ENCODE peak calls at places on chromosomes 13 and 19, in ten cellular contexts. K, C, Z, H, Q, U, D, L, G and R are unnamed samples.

GRCh38 chr19:50275577-50276368 is 53.4 kb downstream of the KCNC3 start:
- DNase-seq in D (no peak), G (no peak), U (no peak), L (no peak), Z (no peak), Q (no peak), K (no peak), C (no peak), H (no peak), R (no peak)

GRCh38 chr19:44747739-44748425 is 626 bp upstream of the BCL3 start:
- DNase-seq in Q (no peak), Z (no peak), H (peak; percentile 71), K (peak; percentile 52), U (no peak), C (peak; percentile 65), L (peak; percentile 92), D (peak; percentile 79), G (no peak), R (no peak)

GRCh38 chr13:24215732-24216131 is 55.2 kb downstream of the SPATA13 start:
- DNase-seq in C (peak; percentile 64), U (peak; percentile 56), H (peak; percentile 78), D (peak; percentile 41), G (no peak), Z (no peak), K (no peak), Q (peak; percentile 62), L (no peak), R (no peak)

GRCh38 chr13:31159306-31159705 is 2.4 kb downstream of the HSPH1 start:
- DNase-seq in Z (no peak), Q (no peak), G (no peak), D (no peak), U (no peak), C (no peak), L (no peak), H (no peak), K (no peak), R (no peak)

GRCh38 chr13:98476106-98476505 is 100.8 kb downstream of the STK24 start:
- DNase-seq in Z (peak; percentile 53), Q (no peak), G (no peak), H (no peak), U (no peak), D (no peak), L (no peak), C (no peak), K (no peak), R (no peak)

GRCh38 chr19:1408300-1409203 is 1.2 kb downstream of the DAZAP1 start:
- DNase-seq in D (peak; percentile 60), K (no peak), G (no peak), L (no peak), Q (no peak), Z (peak; percentile 57), H (no peak), C (peak; percentile 50), U (no peak), R (no peak)

GRCh38 chr13:85970727-85971126 is 171.5 kb upstream of the SLITRK6 start:
- DNase-seq in K (no peak), L (no peak), H (no peak), Z (no peak), U (no peak), Q (no peak), G (no peak), C (no peak), D (no peak), R (no peak)

GRCh38 chr19:15452111-15453047 is 2.6 kb upstream of the WIZ start:
- DNase-seq in C (peak; percentile 94), D (peak; percentile 91), H (peak; percentile 94), Q (peak; percentile 90), G (no peak), K (peak; percentile 80), U (peak; percentile 59), L (peak; percentile 86), Z (no peak), R (peak; percentile 95)

GRCh38 chr19:38047048-38047435 is 140.0 kb downstream of the SIPA1L3 start:
- DNase-seq in Z (no peak), Q (no peak), D (no peak), C (no peak), H (no peak), K (no peak), G (no peak), U (no peak), L (peak; percentile 45), R (no peak)

GRCh38 chr19:38047641-38048040 is 140.6 kb downstream of the SIPA1L3 start:
- DNase-seq in D (no peak), Z (no peak), U (no peak), K (no peak), H (no peak), C (no peak), L (no peak), G (no peak), Q (no peak), R (no peak)

GRCh38 chr19:38045554-38046253 is 138.7 kb downstream of the SIPA1L3 start:
- DNase-seq in H (no peak), C (no peak), Z (no peak), K (no peak), G (no peak), U (no peak), Q (no peak), D (no peak), L (no peak), R (no peak)

GRCh38 chr19:38044267-38045111 is 137.5 kb downstream of the SIPA1L3 start:
- DNase-seq in D (no peak), Q (no peak), C (no peak), K (no peak), U (no peak), H (no peak), Z (no peak), L (peak; percentile 42), G (no peak), R (no peak)

GRCh38 chr19:38046254-38047047 is 139.4 kb downstream of the SIPA1L3 start:
- DNase-seq in U (no peak), Z (peak; percentile 65), Q (no peak), C (no peak), H (no peak), G (peak; percentile 80), K (no peak), L (no peak), D (no peak), R (no peak)
- TF ChIP-seq POLR2A in U (no peak), Z (peak; percentile 60), Q (no peak), C (no peak), H (no peak), G (peak; percentile 55), K (no peak), L (no peak), D (no peak), R (no peak)

DNA sequence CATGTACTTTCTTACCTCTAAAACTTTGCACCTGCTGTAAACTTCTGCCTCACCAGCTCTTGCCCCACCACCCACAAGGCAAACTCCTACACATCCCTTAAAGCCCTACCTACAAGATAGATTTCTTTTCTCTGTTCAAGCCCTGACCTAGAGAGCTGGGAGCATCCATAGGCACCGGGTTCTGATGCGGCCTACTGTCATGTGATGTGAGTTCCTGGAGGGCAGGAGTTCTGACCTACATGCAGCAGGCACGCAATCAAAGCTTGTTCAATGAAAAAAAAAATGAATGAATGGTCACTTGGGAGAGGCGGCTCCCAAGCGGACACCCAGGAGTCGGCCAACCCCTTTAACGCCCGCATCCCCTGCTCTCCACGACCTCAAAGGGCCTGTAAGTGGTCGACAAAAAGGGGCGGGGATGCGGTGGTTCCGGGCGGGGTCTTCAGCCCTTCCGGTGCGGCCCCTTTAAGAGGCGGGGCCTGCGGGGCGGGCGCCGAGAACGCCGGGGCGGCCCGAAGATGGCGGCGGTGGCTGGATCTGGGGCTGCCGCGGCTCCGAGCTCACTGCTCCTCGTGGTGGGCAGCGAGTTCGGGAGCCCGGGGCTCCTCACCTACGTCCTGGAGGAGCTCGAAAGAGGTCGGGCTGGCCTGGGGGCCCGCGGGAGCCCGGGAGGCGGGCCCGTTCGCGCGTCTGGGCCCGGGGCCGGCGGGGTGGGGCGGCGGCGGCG is at the start of gene MAP1S:
- DNase-seq in K (no peak), C (peak; percentile 41), U (peak; percentile 21), H (peak; percentile 34), D (peak; percentile 66), G (no peak), L (peak; percentile 47), Q (no peak), Z (peak; percentile 91), R (no peak)
- TF ChIP-seq POLR2A in K (no peak), C (peak; percentile 64), U (peak; percentile 71), H (peak; percentile 68), D (no peak), G (peak; percentile 91), L (peak; percentile 68), Q (peak; percentile 66), Z (peak; percentile 85), R (peak; percentile 60)

GRCh38 chr19:33039815-33040214 is 24.9 kb downstream of the RHPN2 start:
- DNase-seq in D (no peak), K (no peak), G (no peak), L (no peak), Q (no peak), C (no peak), Z (no peak), H (no peak), U (no peak), R (no peak)

GRCh38 chr19:33035461-33035860 is 29.2 kb downstream of the RHPN2 start:
- DNase-seq in G (no peak), U (no peak), Q (no peak), L (no peak), K (no peak), H (no peak), Z (no peak), C (no peak), D (no peak), R (no peak)

GRCh38 chr19:33039108-33039599 is 25.5 kb downstream of the RHPN2 start:
- DNase-seq in L (no peak), G (no peak), C (no peak), D (no peak), U (no peak), K (no peak), H (no peak), Z (no peak), Q (no peak), R (no peak)

DNA sequence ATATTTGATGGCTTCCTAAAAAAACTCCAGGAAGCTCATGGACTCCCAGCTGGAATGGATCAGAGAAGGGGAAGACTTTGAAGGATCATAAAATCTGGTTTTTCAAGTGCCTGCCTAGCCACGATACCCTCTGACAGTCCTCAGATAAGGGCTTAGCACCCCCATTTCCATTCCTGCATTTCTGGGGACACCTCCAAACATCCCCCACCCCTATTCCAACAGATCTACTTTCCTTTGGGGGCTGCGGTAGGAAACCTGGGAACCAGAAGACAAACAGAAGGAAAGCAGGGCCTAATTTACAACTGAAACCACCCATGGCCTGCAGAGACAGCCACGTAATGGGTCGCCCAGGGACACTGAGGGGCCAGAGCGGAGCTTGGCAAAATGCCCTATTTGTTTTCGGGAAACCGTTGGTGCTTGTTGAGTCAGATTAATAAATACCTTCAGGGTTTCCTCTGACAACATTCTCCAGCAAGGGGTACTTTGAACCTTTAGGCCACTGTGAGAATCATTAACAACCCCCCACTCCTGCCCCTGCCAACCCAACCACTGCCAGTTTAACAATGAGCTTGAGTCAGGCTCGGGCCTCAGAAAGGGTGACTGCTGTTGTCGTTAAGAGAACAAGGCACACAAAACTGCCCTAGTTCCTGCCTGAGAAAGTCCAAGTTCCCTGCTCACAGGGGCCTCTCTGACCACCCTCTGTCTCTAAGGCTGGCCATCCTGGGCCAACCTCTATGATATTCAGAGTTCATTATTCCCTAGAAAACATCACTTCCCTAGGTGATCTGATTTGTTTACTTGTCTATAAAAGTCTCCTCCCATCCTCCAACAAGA is 23.5 kb downstream of the RHPN2 start:
- DNase-seq in K (no peak), G (peak; percentile 37), U (no peak), D (no peak), Z (no peak), C (no peak), H (no peak), L (peak; percentile 100), Q (peak; percentile 80), R (no peak)
- TF ChIP-seq POLR2A in K (no peak), G (no peak), U (peak; percentile 25), D (no peak), Z (no peak), C (no peak), H (no peak), L (no peak), Q (no peak), R (no peak)

DNA sequence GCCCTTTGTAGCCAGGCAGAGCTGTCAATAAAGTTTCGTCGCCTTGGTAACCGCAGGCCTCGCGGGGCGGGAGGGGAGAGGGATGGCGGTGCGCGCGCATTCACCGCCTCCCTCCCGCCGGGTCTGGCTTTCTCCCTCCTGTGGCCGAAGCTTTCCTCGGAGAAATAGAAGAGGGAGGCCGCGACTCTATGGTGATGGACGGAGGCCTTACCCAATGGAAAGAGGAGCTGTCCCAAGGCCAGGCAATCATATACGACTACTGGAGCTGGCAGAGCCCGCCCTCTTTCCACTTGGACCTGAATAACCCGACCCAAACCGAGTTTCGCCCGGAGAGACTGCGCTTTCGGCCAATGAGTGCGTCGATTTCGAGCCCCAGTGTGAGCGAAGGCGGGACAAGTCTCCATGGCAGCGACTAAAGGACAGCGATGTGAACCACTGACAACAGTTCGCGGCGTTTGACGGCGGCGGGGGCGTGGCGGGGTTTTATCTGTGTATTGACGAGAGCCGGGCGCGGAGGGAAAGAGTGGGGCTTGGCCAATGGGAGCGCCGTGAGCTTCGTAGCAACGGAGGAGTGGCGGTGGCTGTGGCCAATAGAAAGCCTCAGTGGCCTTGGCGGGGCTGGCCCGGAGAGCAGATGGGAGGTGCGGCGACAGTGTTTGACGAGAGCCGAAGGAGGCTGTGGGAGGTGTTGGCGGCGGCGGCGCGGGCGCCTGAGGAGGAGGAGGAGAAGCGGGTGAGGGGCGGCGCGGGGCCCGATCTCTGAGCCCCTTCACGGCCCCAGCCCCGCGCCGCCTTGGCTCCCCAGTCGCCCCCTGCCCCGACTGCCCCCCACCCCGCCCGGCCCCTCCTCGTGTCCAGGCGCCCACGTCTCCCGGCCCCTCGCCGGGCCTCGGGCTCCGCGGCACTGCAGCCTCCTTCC is at the start of gene KMT5C:
- DNase-seq in K (peak; percentile 100), C (peak; percentile 100), H (peak; percentile 100), U (peak; percentile 100), D (peak; percentile 100), G (peak; percentile 100), L (peak; percentile 100), Q (peak; percentile 100), Z (peak; percentile 98), R (peak; percentile 100)
- TF ChIP-seq POLR2A in K (peak; percentile 64), C (peak; percentile 87), H (peak; percentile 96), U (peak; percentile 97), D (no peak), G (peak; percentile 75), L (peak; percentile 50), Q (peak; percentile 91), Z (peak; percentile 70), R (peak; percentile 75)